ENCODE peak calls at places on chromosomes 4 and X, in four cellular contexts. One of them, this sample, is unnamed.

GRCh38 chrX:65586491-65586890 is 51.9 kb upstream of the LAS1L start:
- DNase-seq in testis: no peak
- DNase-seq in IMR-90: peak
- DNase-seq in A549: no peak
- DNase-seq in this sample: no peak

GRCh38 chr4:1532549-1533395 is 126.5 kb upstream of the NKX1-1 start:
- DNase-seq in IMR-90: no peak
- DNase-seq in testis: no peak
- DNase-seq in A549: no peak
- DNase-seq in this sample: no peak

GRCh38 chr4:11814758-11815157 is 386.1 kb upstream of the HS3ST1 start:
- DNase-seq in IMR-90: no peak
- DNase-seq in testis: no peak
- DNase-seq in A549: no peak
- DNase-seq in this sample: no peak

GRCh38 chr4:185305979-185306442 is 89.7 kb downstream of the LRP2BP start:
- DNase-seq in IMR-90: peak
- DNase-seq in A549: no peak
- DNase-seq in testis: no peak
- DNase-seq in this sample: no peak

GRCh38 chr4:41814565-41814964 is 66.0 kb upstream of the PHOX2B start:
- DNase-seq in IMR-90: peak
- DNase-seq in A549: no peak
- DNase-seq in testis: peak
- DNase-seq in this sample: no peak

GRCh38 chr4:122898370-122899150 is 23.8 kb downstream of the NUDT6 start:
- DNase-seq in A549: peak
- DNase-seq in testis: no peak
- DNase-seq in IMR-90: peak
- DNase-seq in this sample: no peak

GRCh38 chr4:104524591-104524990 is 29.9 kb upstream of the CXXC4 start:
- DNase-seq in IMR-90: peak
- DNase-seq in A549: no peak
- DNase-seq in testis: no peak
- DNase-seq in this sample: no peak

GRCh38 chrX:58044130-58044529 is 133.9 kb upstream of the ZXDA start:
- DNase-seq in testis: no peak
- DNase-seq in A549: no peak
- DNase-seq in IMR-90: no peak
- DNase-seq in this sample: no peak

GRCh38 chr4:187598246-187598645 is 397.3 kb upstream of the ZFP42 start:
- DNase-seq in IMR-90: peak
- DNase-seq in A549: no peak
- DNase-seq in testis: no peak
- DNase-seq in this sample: no peak

GRCh38 chrX:29792335-29792734 is 423.0 kb upstream of the MAGEB2 start:
- DNase-seq in testis: no peak
- DNase-seq in IMR-90: no peak
- DNase-seq in A549: no peak
- DNase-seq in this sample: no peak

GRCh38 chr4:16029329-16029728 is 54.5 kb downstream of the PROM1 start:
- DNase-seq in A549: no peak
- DNase-seq in IMR-90: peak
- DNase-seq in testis: no peak
- DNase-seq in this sample: no peak

DNA sequence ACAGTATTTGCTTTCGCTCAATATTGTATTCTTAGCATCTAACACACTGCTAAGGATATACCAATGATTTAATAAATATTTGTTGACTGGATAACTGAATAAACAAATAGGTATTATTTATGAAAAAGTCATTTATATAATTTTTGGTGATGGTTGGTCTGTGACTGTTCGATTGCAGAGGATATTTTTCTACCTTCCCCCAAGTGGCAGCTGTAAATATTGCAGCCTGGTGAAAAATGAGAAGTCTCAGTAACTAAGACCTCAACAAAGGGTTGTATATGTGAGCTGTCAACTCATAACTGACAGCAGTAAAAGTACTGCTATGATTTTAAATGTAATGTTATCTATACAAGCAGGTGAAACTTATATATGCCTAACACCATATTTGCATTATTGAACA is 36.0 kb downstream of the HTR2C start:
- DNase-seq in A549: no peak
- DNase-seq in IMR-90: no peak
- DNase-seq in testis: no peak
- DNase-seq in this sample: peak
- TF ChIP-seq CTCF in A549: no peak
- TF ChIP-seq CTCF in IMR-90: peak
- TF ChIP-seq CTCF in testis: peak
- TF ChIP-seq CTCF in this sample: peak

GRCh38 chr4:88451205-88451604 is 5.7 kb upstream of the HERC5 start:
- DNase-seq in A549: no peak
- DNase-seq in testis: no peak
- DNase-seq in IMR-90: no peak
- DNase-seq in this sample: no peak

GRCh38 chr4:88452941-88453340 is 4.0 kb upstream of the HERC5 start:
- DNase-seq in testis: peak
- DNase-seq in IMR-90: no peak
- DNase-seq in A549: no peak
- DNase-seq in this sample: no peak

GRCh38 chr4:88457307-88458090 is 580 bp downstream of the HERC5 start:
- DNase-seq in IMR-90: no peak
- DNase-seq in testis: peak
- DNase-seq in A549: peak
- DNase-seq in this sample: peak

GRCh38 chr4:88458091-88458740 is 1.3 kb downstream of the HERC5 start:
- DNase-seq in IMR-90: no peak
- DNase-seq in A549: no peak
- DNase-seq in testis: no peak
- DNase-seq in this sample: peak

GRCh38 chr4:88456757-88457306 is at the start of gene HERC5:
- DNase-seq in IMR-90: peak
- DNase-seq in A549: peak
- DNase-seq in testis: peak
- DNase-seq in this sample: peak
- TF ChIP-seq POLR2A in IMR-90: no peak
- TF ChIP-seq POLR2A in A549: no peak
- TF ChIP-seq POLR2A in testis: peak
- TF ChIP-seq POLR2A in this sample: peak

GRCh38 chr4:80216100-80216761 is 18.9 kb downstream of the PRDM8 start:
- DNase-seq in A549: no peak
- DNase-seq in testis: no peak
- DNase-seq in IMR-90: no peak
- DNase-seq in this sample: peak

GRCh38 chr4:80220711-80221110 is 23.4 kb downstream of the PRDM8 start:
- DNase-seq in testis: no peak
- DNase-seq in A549: no peak
- DNase-seq in IMR-90: no peak
- DNase-seq in this sample: no peak

GRCh38 chr4:80215449-80216052 is 18.2 kb downstream of the PRDM8 start:
- DNase-seq in IMR-90: peak
- DNase-seq in testis: no peak
- DNase-seq in A549: no peak
- DNase-seq in this sample: peak

GRCh38 chr4:80221161-80221560 is 23.9 kb downstream of the PRDM8 start:
- DNase-seq in IMR-90: peak
- DNase-seq in testis: no peak
- DNase-seq in A549: no peak
- DNase-seq in this sample: peak

GRCh38 chr4:80219301-80220025 is 22.2 kb downstream of the PRDM8 start:
- DNase-seq in IMR-90: peak
- DNase-seq in testis: no peak
- DNase-seq in A549: no peak
- DNase-seq in this sample: no peak
- H3K4me3 ChIP-seq in IMR-90: no peak
- H3K4me3 ChIP-seq in testis: no peak
- H3K4me3 ChIP-seq in A549: no peak
- H3K4me3 ChIP-seq in this sample: no peak

DNA sequence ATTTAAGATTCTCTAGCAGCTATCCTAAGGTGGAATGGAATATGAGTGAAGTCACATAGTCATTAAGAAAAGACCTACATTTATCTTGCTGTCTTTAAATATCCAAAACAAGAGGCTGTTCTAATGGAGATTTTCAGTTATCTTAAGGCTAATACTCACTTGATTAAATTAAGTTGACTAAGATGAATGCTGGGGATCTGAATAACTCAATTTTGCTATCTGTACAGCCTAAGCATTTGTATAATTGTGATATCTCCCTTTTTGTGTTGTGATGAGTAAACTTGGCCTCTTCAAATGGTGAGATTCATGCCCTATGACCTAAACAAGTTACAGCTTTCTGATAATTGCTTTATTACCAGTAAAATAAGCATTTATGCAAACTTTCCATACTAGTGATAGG is 13.6 kb upstream of the GUCY1A1 start:
- DNase-seq in IMR-90: no peak
- DNase-seq in A549: no peak
- DNase-seq in testis: no peak
- DNase-seq in this sample: no peak
- TF ChIP-seq CTCF in IMR-90: no peak
- TF ChIP-seq CTCF in A549: no peak
- TF ChIP-seq CTCF in testis: no peak
- TF ChIP-seq CTCF in this sample: no peak

GRCh38 chr4:168832746-168833575 is 177.1 kb downstream of the CBR4 start:
- DNase-seq in testis: peak
- DNase-seq in A549: peak
- DNase-seq in IMR-90: no peak
- DNase-seq in this sample: no peak
- TF ChIP-seq POLR2A in testis: no peak
- TF ChIP-seq POLR2A in A549: no peak
- TF ChIP-seq POLR2A in IMR-90: peak
- TF ChIP-seq POLR2A in this sample: no peak

DNA sequence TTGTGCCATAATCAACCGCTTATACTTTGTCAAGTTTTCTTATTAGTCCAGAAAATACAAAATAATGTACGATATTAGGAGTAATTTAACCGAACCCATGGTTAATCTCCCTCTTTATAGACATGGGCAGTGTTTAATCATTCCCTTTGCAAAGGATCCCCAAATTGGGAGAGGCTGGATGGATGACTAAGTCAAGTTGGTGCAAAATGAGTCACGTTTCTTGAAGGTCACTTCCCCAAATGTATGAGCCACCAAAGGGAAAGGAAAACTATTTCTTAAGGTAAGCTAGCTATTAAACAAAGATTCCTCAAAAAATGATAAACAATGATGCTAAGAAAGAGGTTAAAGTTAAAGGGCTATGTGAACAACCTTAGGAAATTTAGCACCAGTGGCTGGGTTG is 17.5 kb downstream of the MAML3 start:
- DNase-seq in A549: no peak
- DNase-seq in testis: no peak
- DNase-seq in IMR-90: peak
- DNase-seq in this sample: peak
- H3K4me3 ChIP-seq in A549: peak
- H3K4me3 ChIP-seq in testis: no peak
- H3K4me3 ChIP-seq in IMR-90: no peak
- H3K4me3 ChIP-seq in this sample: no peak

DNA sequence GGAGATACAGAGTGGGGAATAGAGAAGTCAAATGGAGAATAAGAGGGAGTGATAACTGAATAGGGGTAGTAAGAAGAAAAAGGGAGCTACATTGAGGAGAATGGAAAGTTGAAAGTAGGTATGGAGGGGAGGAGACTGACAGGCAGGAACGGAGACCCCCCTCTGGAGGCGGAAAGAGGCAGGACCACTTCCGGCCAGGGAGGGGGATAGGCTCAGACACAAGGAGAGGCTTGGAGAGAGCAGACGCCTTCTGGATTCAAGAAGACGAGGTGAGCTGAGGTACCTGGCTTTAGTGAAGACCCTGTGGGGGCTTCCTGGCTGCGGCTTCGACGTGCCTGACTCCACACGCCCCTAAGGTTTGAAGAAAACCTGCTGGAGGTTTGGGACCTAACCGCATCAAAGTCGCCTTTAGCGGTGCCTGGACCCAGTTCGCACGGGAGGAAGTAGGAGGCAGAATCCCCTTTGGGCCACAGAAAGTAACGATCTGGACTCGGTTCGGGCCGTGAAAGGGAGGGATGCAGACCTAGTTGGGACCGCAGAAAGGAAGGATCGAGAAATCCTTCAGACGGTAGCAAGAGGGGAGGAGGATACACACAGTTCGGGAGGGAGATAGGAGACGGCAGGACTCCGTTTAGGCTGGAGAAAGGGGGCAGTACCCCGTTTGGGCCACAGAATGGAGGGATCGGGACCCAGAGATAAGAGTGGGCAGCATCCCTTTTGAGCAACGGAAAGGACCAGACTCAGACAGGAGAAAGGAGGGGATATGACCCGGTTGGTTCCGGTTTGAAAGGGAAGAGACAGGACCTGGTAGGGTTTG is at the start of gene TRO:
- DNase-seq in IMR-90: peak
- DNase-seq in testis: peak
- DNase-seq in A549: no peak
- DNase-seq in this sample: no peak
- TF ChIP-seq CTCF in IMR-90: peak
- TF ChIP-seq CTCF in testis: no peak
- TF ChIP-seq CTCF in A549: no peak
- TF ChIP-seq CTCF in this sample: no peak

GRCh38 chrX:41923257-41923924 is at the start of gene CASK:
- DNase-seq in IMR-90: peak
- DNase-seq in testis: peak
- DNase-seq in A549: peak
- DNase-seq in this sample: peak
- TF ChIP-seq POLR2A in IMR-90: no peak
- TF ChIP-seq POLR2A in testis: peak
- TF ChIP-seq POLR2A in A549: peak
- TF ChIP-seq POLR2A in this sample: no peak

GRCh38 chr4:75968084-75968483 is 22.7 kb downstream of the SDAD1 start:
- DNase-seq in testis: no peak
- DNase-seq in A549: no peak
- DNase-seq in IMR-90: no peak
- DNase-seq in this sample: no peak
- H3K4me3 ChIP-seq in testis: no peak
- H3K4me3 ChIP-seq in A549: no peak
- H3K4me3 ChIP-seq in IMR-90: no peak
- H3K4me3 ChIP-seq in this sample: no peak

GRCh38 chrX:34642849-34643248 is 14.2 kb downstream of the TMEM47 start:
- DNase-seq in A549: no peak
- DNase-seq in IMR-90: no peak
- DNase-seq in testis: no peak
- DNase-seq in this sample: no peak

GRCh38 chrX:34632404-34632803 is 24.7 kb downstream of the TMEM47 start:
- DNase-seq in IMR-90: no peak
- DNase-seq in testis: no peak
- DNase-seq in A549: no peak
- DNase-seq in this sample: no peak

GRCh38 chrX:34638116-34638515 is 19.0 kb downstream of the TMEM47 start:
- DNase-seq in testis: no peak
- DNase-seq in IMR-90: peak
- DNase-seq in A549: peak
- DNase-seq in this sample: peak
- TF ChIP-seq CTCF in testis: no peak
- TF ChIP-seq CTCF in IMR-90: peak
- TF ChIP-seq CTCF in A549: peak
- TF ChIP-seq CTCF in this sample: no peak

This sample was measured in NB4.